ENCODE peak calls at places on chromosome 3, in nine cellular contexts. J, T, K, Z, F, A, G, E and U are unnamed samples.

GRCh38 chr3:105527538-105527937 is 160.8 kb downstream of the ALCAM start:
- DNase-seq in T (no peak), G (no peak), Z (no peak), F (no peak), A (no peak), K (no peak), E (no peak), J (no peak), U (no peak)

GRCh38 chr3:165895919-165896318 is 58.7 kb upstream of the BCHE start:
- DNase-seq in F (no peak), J (no peak), A (no peak), K (no peak), T (peak; percentile 80), G (peak; percentile 85), E (peak; percentile 90), Z (no peak), U (no peak)

GRCh38 chr3:195059471-195060216 is 211.3 kb downstream of the XXYLT1 start:
- DNase-seq in J (no peak), E (no peak), G (no peak), K (no peak), Z (no peak), T (no peak), A (no peak), F (no peak), U (peak; percentile 70)

GRCh38 chr3:47882338-47882737 is 79.4 kb downstream of the DHX30 start:
- DNase-seq in J (no peak), F (no peak), K (no peak), A (no peak), E (no peak), Z (no peak), G (no peak), T (no peak), U (no peak)

GRCh38 chr3:12663311-12663935 is 494 bp downstream of the RAF1 start:
- DNase-seq in Z (peak; percentile 58), J (no peak), T (peak; percentile 44), F (no peak), E (no peak), A (peak; percentile 65), K (peak; percentile 56), G (no peak), U (peak; percentile 31)

GRCh38 chr3:161070980-161071663 is 34.0 kb downstream of the B3GALNT1 start:
- DNase-seq in K (no peak), J (no peak), E (no peak), G (no peak), F (no peak), A (no peak), T (no peak), Z (no peak), U (no peak)

GRCh38 chr3:36890261-36890660 is 54.6 kb downstream of the TRANK1 start:
- DNase-seq in G (no peak), F (no peak), A (no peak), T (no peak), K (no peak), Z (no peak), E (peak; percentile 28), J (no peak), U (no peak)

GRCh38 chr3:62238003-62238402 is 135.3 kb downstream of the FEZF2 start:
- DNase-seq in E (no peak), A (no peak), G (no peak), J (no peak), K (no peak), Z (no peak), F (no peak), T (no peak), U (peak; percentile 21)

GRCh38 chr3:119181765-119182164 is 8.4 kb downstream of the UPK1B start:
- DNase-seq in A (peak; percentile 52), F (peak; percentile 40), Z (no peak), T (no peak), E (no peak), K (no peak), J (no peak), G (no peak), U (no peak)

GRCh38 chr3:10723991-10724390 is 92.0 kb upstream of the SLC6A11 start:
- DNase-seq in F (no peak), Z (no peak), J (no peak), G (no peak), E (no peak), T (no peak), A (no peak), K (no peak), U (no peak)

GRCh38 chr3:105228696-105229095 is 138.0 kb upstream of the ALCAM start:
- DNase-seq in J (no peak), T (no peak), G (no peak), K (no peak), F (no peak), E (no peak), Z (no peak), A (no peak), U (no peak)

GRCh38 chr3:70277304-70277703 is 35.1 kb downstream of the MDFIC2 start:
- DNase-seq in E (no peak), G (no peak), Z (no peak), T (no peak), K (no peak), A (no peak), J (no peak), F (no peak), U (peak; percentile 79)

GRCh38 chr3:47892284-47892683 is 89.3 kb downstream of the DHX30 start:
- DNase-seq in E (peak; percentile 39), Z (peak; percentile 49), G (no peak), F (no peak), K (no peak), T (no peak), A (no peak), J (no peak), U (no peak)

GRCh38 chr3:115321396-115321795 is 174.3 kb upstream of the ZBTB20 start:
- DNase-seq in J (no peak), T (no peak), K (no peak), F (no peak), Z (no peak), E (no peak), G (no peak), A (peak; percentile 76), U (no peak)

GRCh38 chr3:190534386-190534785 is 20.5 kb downstream of the IL1RAP start:
- DNase-seq in F (no peak), K (no peak), Z (no peak), A (no peak), E (no peak), T (no peak), G (no peak), J (no peak), U (no peak)

GRCh38 chr3:10196389-10197052 is 31.8 kb downstream of the IRAK2 start:
- DNase-seq in J (peak; percentile 74), A (peak; percentile 20), T (no peak), Z (no peak), K (no peak), G (no peak), E (no peak), F (no peak), U (no peak)

GRCh38 chr3:193872265-193872753 is 263.6 kb upstream of the HES1 start:
- DNase-seq in F (peak; percentile 66), T (no peak), A (peak; percentile 80), E (no peak), J (no peak), K (peak; percentile 77), Z (no peak), G (no peak), U (peak; percentile 98)

GRCh38 chr3:120416868-120417267 is 33.9 kb downstream of the FSTL1 start:
- DNase-seq in T (no peak), J (peak; percentile 56), F (no peak), Z (no peak), K (peak; percentile 20), G (no peak), A (no peak), E (peak; percentile 20), U (no peak)

GRCh38 chr3:27114684-27115083 is 254.5 kb downstream of the NEK10 start:
- DNase-seq in J (no peak), K (no peak), Z (no peak), T (no peak), F (no peak), A (no peak), G (no peak), E (no peak), U (no peak)

GRCh38 chr3:27095588-27096222 is 273.5 kb downstream of the NEK10 start:
- DNase-seq in Z (no peak), T (no peak), A (peak; percentile 13), E (no peak), F (no peak), G (no peak), K (no peak), J (no peak), U (no peak)

GRCh38 chr3:67937498-67938118 is 283.2 kb upstream of the SUCLG2 start:
- DNase-seq in T (no peak), Z (no peak), E (no peak), K (no peak), A (no peak), G (no peak), F (no peak), J (no peak), U (no peak)

GRCh38 chr3:118817748-118818165 is 216.9 kb downstream of the IGSF11 start:
- DNase-seq in F (peak; percentile 30), J (no peak), Z (no peak), K (peak; percentile 61), G (peak; percentile 54), A (peak; percentile 49), E (peak; percentile 82), T (peak; percentile 48), U (peak; percentile 42)

GRCh38 chr3:126446791-126447190 is 28.9 kb downstream of the ZXDC start:
- DNase-seq in Z (no peak), F (no peak), E (no peak), J (no peak), A (peak; percentile 6), G (no peak), T (no peak), K (no peak), U (no peak)

GRCh38 chr3:134075568-134075825 is 45.8 kb upstream of the SLCO2A1 start:
- DNase-seq in A (no peak), T (no peak), J (no peak), F (no peak), K (no peak), E (no peak), G (no peak), Z (no peak), U (no peak)